ENCODE peak calls at places on chromosomes 7 and 10, in eight cellular contexts. O is HTR-8/SVneo; Y is HS-5; W is Calu3; S is brain microvascular endothelial cell; R is ELR; L is DND-41; X is activated CD4-positive, alpha-beta T cell treated with anti-CD3 and anti-CD28 coated beads for 4 hours. J is an unnamed sample.

GRCh38 chr7:93160410-93160809 is 12.2 kb upstream of the SAMD9L start:
- DNase-seq in O (no peak), Y (no peak), W (no peak), S (peak), R (peak), L (no peak), X (no peak), J (no peak)

GRCh38 chr7:135822396-135822795 is 73.8 kb upstream of the FAM180A start:
- DNase-seq in O (no peak), Y (no peak), W (no peak), S (no peak), R (no peak), L (no peak), X (no peak), J (no peak)

GRCh38 chr10:37803269-37803668 is 54.1 kb downstream of the ZNF248 start:
- DNase-seq in O (no peak), Y (no peak), W (no peak), S (no peak), R (no peak), L (no peak), X (no peak), J (no peak)

GRCh38 chr7:41313171-41313570 is 389.7 kb downstream of the INHBA start:
- DNase-seq in O (no peak), Y (peak), W (no peak), S (no peak), R (peak), L (no peak), X (no peak), J (no peak)

GRCh38 chr10:132493246-132493755 is 44.3 kb upstream of the INPP5A start:
- DNase-seq in O (no peak), Y (no peak), W (no peak), S (no peak), R (no peak), L (no peak), X (no peak), J (no peak)

GRCh38 chr7:90933041-90933440 is 331.2 kb upstream of the FZD1 start:
- DNase-seq in O (no peak), Y (no peak), W (no peak), S (no peak), R (no peak), L (no peak), X (no peak), J (no peak)

GRCh38 chr10:26468291-26468690 is 30.1 kb downstream of the APBB1IP start:
- DNase-seq in O (no peak), Y (peak), W (peak), S (no peak), R (peak), L (no peak), X (no peak), J (no peak)

GRCh38 chr7:150568714-150569113 is 1.5 kb downstream of the GIMAP4 start:
- DNase-seq in O (no peak), Y (no peak), W (no peak), S (no peak), R (no peak), L (no peak), X (peak), J (no peak)

GRCh38 chr10:35043796-35044344 is 46.3 kb downstream of the CUL2 start:
- DNase-seq in O (no peak), Y (no peak), W (no peak), S (no peak), R (peak), L (no peak), X (no peak), J (no peak)

GRCh38 chr7:158050441-158051371 is 536.9 kb downstream of the PTPRN2 start:
- DNase-seq in O (no peak), Y (no peak), W (no peak), S (no peak), R (no peak), L (no peak), X (no peak), J (no peak)

GRCh38 chr7:96508371-96508770 is 186.5 kb upstream of the SLC25A13 start:
- DNase-seq in O (no peak), Y (no peak), W (no peak), S (no peak), R (no peak), L (no peak), X (no peak), J (no peak)

GRCh38 chr7:105519353-105519752 is 2.7 kb downstream of the PUS7 start:
- DNase-seq in O (no peak), Y (no peak), W (no peak), S (peak), R (peak), L (no peak), X (no peak), J (no peak)

GRCh38 chr7:31875424-31875823 is 188.4 kb downstream of the PPP1R17 start:
- DNase-seq in O (no peak), Y (peak), W (no peak), S (no peak), R (peak), L (no peak), X (no peak), J (no peak)

GRCh38 chr10:63481815-63482421 is 16.1 kb upstream of the JMJD1C start:
- DNase-seq in O (no peak), Y (no peak), W (no peak), S (no peak), R (no peak), L (no peak), X (no peak), J (no peak)

GRCh38 chr10:115902596-115902995 is 370.4 kb downstream of the GFRA1 start:
- DNase-seq in O (no peak), Y (no peak), W (no peak), S (no peak), R (no peak), L (no peak), X (no peak), J (no peak)

GRCh38 chr10:79081353-79082034 is 12.7 kb downstream of the ZMIZ1 start:
- DNase-seq in O (no peak), Y (peak), W (no peak), S (peak), R (peak), L (no peak), X (no peak), J (no peak)

GRCh38 chr10:44310762-44311562 is 73.9 kb downstream of the CXCL12 start:
- DNase-seq in O (peak), Y (no peak), W (peak), S (peak), R (peak), L (peak), X (peak), J (peak)

GRCh38 chr10:100341953-100342626 is 4.9 kb upstream of the SCD start:
- DNase-seq in O (peak), Y (no peak), W (peak), S (peak), R (peak), L (peak), X (peak), J (no peak)